ENCODE peak calls at places on chromosomes 11 and 22, in four cellular contexts. Q is choroid plexus epithelial cell, D is spleen, V is HFFc6. Z is an unnamed sample.

GRCh38 chr22:44909241-44909640 is 100.6 kb downstream of the PHF21B start:
- DNase-seq in Q (no peak), D (peak), V (no peak), Z (no peak)

GRCh38 chr22:45785458-45785857 is 113.8 kb downstream of the ATXN10 start:
- DNase-seq in Q (peak), D (no peak), V (no peak), Z (peak)

GRCh38 chr11:96136623-96137313 is 206.2 kb downstream of the MAML2 start:
- DNase-seq in V (no peak), D (no peak), Q (peak), Z (no peak)

GRCh38 chr11:119084663-119085522 is at the start of gene HMBS:
- DNase-seq in D (peak), Q (peak), V (peak), Z (peak)

GRCh38 chr11:64121637-64122410 is 44.1 kb downstream of the MACROD1 start:
- DNase-seq in V (peak), D (no peak), Q (peak), Z (no peak)

GRCh38 chr11:13098067-13098466 is 89.0 kb downstream of the RASSF10 start:
- DNase-seq in D (no peak), V (no peak), Q (no peak), Z (peak)

GRCh38 chr11:78397398-78397797 is 20.2 kb downstream of the GAB2 start:
- DNase-seq in Q (no peak), V (no peak), D (no peak), Z (no peak)

GRCh38 chr11:15878756-15879155 is 477.6 kb downstream of the SOX6 start:
- DNase-seq in D (no peak), V (no peak), Q (no peak), Z (no peak)

GRCh38 chr22:38760477-38761201 is 4.8 kb upstream of the SUN2 start:
- DNase-seq in V (no peak), Q (peak), D (no peak), Z (no peak)

GRCh38 chr11:64048042-64048854 is 12.5 kb downstream of the FLRT1 start:
- DNase-seq in D (no peak), V (no peak), Q (no peak), Z (no peak)

GRCh38 chr22:49289822-49290221 is 537.9 kb downstream of the BRD1 start:
- DNase-seq in Q (no peak), D (peak), V (no peak), Z (no peak)

GRCh38 chr11:46315783-46316563 is 31.3 kb upstream of the DGKZ start:
- DNase-seq in Q (no peak), V (no peak), D (no peak), Z (no peak)

GRCh38 chr11:44936527-44936926 is 14.2 kb downstream of the TP53I11 start:
- DNase-seq in V (peak), D (peak), Q (peak), Z (peak)

GRCh38 chr22:35425546-35425945 is 25.6 kb downstream of the MCM5 start:
- DNase-seq in Q (no peak), D (no peak), V (no peak), Z (no peak)

GRCh38 chr11:57277845-57278720 is 41.0 kb upstream of the APLNR start:
- DNase-seq in D (no peak), Q (peak), V (peak), Z (peak)

DNA sequence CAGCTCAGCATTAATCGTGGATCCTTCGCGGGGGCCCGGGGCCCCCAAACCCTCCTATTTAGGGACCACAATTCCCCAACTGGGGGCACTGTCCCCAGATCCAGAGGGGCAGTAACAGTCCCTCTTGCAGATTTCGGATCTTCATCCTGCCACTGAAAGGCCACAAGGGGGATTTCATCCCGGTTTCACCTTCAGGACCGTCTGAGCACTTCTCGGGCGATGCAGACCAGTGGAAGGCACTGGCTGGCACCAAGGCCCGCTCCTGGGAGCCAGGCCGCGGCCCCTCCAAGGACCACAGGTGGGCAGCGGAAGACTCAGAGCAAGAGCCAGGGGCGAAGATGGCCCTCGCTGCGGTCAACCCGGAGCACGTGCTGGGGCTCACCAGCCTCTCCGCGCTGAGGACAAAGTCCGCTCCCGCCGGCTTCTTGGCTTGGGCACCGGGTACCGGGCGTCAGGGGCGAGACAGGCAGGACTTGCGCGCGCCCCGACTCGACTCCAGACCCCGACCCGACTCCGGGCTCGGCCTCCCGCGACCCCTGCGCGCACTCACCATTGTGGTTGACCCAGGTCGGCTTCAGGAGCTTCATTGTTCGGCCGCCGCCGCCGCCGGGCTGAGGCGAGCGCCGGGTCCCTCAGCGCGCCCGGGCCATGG is 517 bp downstream of the HIRA start:
- DNase-seq in D (peak), Q (peak), V (peak), Z (peak)
- TF ChIP-seq CTCF in D (no peak), Q (peak), V (peak), Z (no peak)

DNA sequence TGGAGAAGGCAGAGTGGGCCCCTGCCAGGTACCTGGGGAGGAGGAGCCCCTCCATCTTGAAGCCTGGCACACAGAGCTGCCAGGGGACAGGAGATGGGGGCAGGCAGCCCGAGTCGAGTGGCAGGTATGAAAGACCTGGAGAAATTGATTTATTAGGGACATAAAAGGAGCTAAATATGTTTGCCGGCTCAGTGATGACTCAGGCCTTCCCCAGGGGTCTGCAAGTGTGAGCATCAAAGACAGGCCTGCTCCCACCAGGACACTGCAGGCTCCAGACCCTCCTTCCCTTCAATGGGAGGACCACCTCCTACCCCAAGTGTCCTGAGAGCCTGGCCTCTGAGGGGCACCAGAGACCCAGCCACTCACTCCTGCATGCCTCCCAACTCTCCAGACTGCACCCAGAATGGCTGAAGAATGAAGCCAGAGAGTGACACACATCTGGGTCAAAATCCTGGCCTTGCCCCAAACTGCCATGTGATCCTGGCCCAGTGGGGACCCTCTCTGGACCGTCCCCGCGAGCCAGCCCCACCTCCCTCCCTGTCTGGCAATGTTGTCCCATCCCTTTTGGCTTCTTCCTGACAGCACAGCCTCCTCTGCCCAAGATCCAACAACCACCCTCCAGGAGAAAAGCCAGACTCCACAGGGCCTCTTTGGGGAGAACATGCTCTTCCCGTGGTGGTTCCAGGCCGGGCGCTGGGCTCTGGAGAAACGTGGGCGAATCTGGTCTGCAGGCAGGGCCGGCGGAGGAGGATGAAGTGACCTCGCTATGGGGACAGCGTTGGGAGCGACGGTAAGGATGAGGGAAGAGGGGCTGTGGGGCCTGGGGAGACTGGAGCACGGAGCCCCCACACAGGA is 36.2 kb downstream of the CYTH4 start:
- DNase-seq in D (no peak), Q (no peak), V (no peak), Z (no peak)
- TF ChIP-seq CTCF in D (no peak), Q (peak), V (peak), Z (no peak)

GRCh38 chr11:67242548-67242947 is 23.7 kb upstream of the GRK2 start:
- DNase-seq in Q (no peak), D (no peak), V (no peak), Z (no peak)

GRCh38 chr11:67238894-67239794 is 27.1 kb upstream of the GRK2 start:
- DNase-seq in V (no peak), D (no peak), Q (peak), Z (no peak)

GRCh38 chr11:67237574-67237973 is 28.7 kb upstream of the GRK2 start:
- DNase-seq in Q (no peak), D (no peak), V (no peak), Z (no peak)

GRCh38 chr11:67240575-67241389 is 25.5 kb upstream of the GRK2 start:
- DNase-seq in D (peak), Q (peak), V (peak), Z (peak)

DNA sequence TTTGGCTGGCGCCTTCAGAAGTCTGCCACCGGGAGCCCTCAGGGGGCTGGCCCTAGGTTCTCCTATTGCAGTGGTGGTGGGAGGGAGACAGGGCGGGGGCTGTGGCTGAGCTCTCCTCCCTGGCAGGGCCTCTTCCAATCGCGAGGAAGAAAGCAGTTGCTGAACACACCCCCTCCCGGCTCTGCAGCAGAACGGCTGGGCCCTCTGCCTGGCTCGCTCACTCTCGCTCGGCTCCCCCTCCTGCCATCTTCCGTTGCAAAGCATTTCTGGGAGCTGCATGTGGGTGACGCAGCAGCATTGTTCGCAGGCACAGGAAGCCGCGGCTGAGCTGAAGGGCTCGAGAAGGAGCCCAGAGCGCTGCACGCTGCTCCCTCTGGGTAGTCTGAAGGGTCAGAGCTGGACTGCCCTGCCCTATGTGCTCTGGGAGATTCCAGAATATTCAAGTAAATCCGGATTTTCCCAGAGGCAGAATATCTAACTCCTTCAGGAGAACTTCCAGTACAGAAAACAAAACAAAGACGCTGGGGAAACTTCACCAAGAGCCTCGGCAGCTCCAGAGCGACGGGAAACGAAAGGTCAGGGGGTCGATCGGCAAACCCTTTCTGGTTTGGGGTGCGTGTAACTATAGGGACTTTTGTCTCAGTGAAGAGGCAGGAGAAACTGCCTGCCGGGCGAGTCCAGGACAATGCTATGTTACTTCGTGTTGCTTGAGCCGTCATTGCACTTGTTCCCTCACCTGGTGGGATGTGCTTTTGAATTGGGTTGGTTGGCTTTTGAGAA is 26.3 kb upstream of the GRK2 start:
- DNase-seq in V (peak), D (peak), Q (peak), Z (peak)
- TF ChIP-seq CTCF in V (peak), D (peak), Q (peak), Z (no peak)

GRCh38 chr22:23180301-23180892 is at the start of gene BCR:
- DNase-seq in D (peak), Q (peak), V (no peak), Z (peak)

GRCh38 chr22:23180893-23181762 is 819 bp downstream of the BCR start:
- DNase-seq in V (no peak), Q (no peak), D (peak), Z (peak)

GRCh38 chr22:23182289-23183106 is 2.2 kb downstream of the BCR start:
- DNase-seq in V (no peak), D (no peak), Q (peak), Z (peak)

GRCh38 chr22:23183107-23183698 is 2.9 kb downstream of the BCR start:
- DNase-seq in Q (peak), V (no peak), D (no peak), Z (peak)

DNA sequence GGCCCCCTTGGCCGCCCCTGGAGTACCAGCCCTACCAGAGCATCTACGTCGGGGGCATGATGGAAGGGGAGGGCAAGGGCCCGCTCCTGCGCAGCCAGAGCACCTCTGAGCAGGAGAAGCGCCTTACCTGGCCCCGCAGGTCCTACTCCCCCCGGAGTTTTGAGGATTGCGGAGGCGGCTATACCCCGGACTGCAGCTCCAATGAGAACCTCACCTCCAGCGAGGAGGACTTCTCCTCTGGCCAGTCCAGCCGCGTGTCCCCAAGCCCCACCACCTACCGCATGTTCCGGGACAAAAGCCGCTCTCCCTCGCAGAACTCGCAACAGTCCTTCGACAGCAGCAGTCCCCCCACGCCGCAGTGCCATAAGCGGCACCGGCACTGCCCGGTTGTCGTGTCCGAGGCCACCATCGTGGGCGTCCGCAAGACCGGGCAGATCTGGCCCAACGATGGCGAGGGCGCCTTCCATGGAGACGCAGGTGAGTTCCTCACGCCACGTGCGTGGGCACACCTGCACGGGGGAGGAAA is 1.5 kb downstream of the BCR start:
- DNase-seq in D (peak), Q (no peak), V (no peak), Z (no peak)
- TF ChIP-seq CTCF in D (no peak), Q (no peak), V (no peak), Z (no peak)

DNA sequence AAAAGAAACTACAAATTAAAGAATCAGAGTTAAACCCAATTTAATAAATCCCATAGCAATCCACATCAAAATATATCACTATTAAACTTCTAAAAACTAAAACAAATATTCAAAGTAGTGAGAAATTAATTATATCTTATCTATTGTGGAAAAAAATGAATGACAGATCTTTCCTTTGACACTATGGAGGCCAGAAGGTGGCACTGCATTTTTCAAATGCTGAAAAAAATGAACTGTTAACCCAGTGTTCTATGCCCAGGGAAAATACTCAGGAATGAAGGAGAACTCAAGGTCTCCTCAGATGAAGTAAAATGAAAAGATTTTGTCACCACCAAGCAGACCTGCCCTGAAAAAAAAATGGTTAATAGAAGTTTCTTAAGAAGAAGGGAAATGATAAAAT is 27.7 kb downstream of the TYR start:
- DNase-seq in V (no peak), Q (peak), D (no peak), Z (no peak)
- TF ChIP-seq CTCF in V (peak), Q (no peak), D (no peak), Z (no peak)

Z was measured in MCF 10A.